ENCODE peak calls at places on chromosomes 3 and 15, in four cellular contexts. U, P, C and Q are unnamed samples. For H3K27me3, H3K4me1 and H3K36me3, the result is how much of the 10 kb centered on the place peaks cover.

GRCh38 chr3:52401551-52401950 is 43.4 kb downstream of the SEMA3G start:
- DNase-seq in U (no peak), C (no peak), P (peak), Q (peak)

GRCh38 chr3:54999801-55000200 is 71.9 kb upstream of the LRTM1 start:
- DNase-seq in U (no peak), P (no peak), C (no peak), Q (no peak)

GRCh38 chr3:38099518-38099917 is 37.4 kb downstream of the ACAA1 start:
- DNase-seq in U (no peak), C (no peak), P (no peak), Q (no peak)

GRCh38 chr15:83999396-84000120 is 236.0 kb upstream of the GOLGA6L4 start:
- DNase-seq in P (no peak), C (no peak), U (peak), Q (no peak)

GRCh38 chr15:42558739-42559138 is 10.1 kb downstream of the HAUS2 start:
- DNase-seq in P (no peak), C (no peak), U (no peak), Q (no peak)

GRCh38 chr3:149701206-149701976 is 43.6 kb upstream of the WWTR1 start:
- DNase-seq in P (no peak), U (no peak), C (no peak), Q (no peak)

GRCh38 chr15:65914371-65914770 is 45.1 kb downstream of the RAB11A start:
- DNase-seq in U (no peak), P (no peak), C (no peak), Q (no peak)

GRCh38 chr3:105829879-105830622 is 38.8 kb downstream of the CBLB start:
- DNase-seq in C (no peak), P (no peak), U (peak), Q (no peak)

GRCh38 chr3:125072310-125072709 is 16.5 kb upstream of the HEG1 start:
- DNase-seq in U (no peak), C (no peak), P (peak), Q (no peak)

GRCh38 chr3:124607163-124607562 is 123.1 kb upstream of the UMPS start:
- DNase-seq in P (no peak), U (peak), C (no peak), Q (no peak)

GRCh38 chr3:62421275-62421674 is 47.9 kb upstream of the FEZF2 start:
- DNase-seq in U (no peak), P (no peak), C (no peak), Q (no peak)

GRCh38 chr3:2856062-2856792 is 253.9 kb downstream of the IL5RA start:
- DNase-seq in U (no peak), C (no peak), P (no peak), Q (no peak)

GRCh38 chr3:5442786-5443138 is 255.3 kb downstream of the EDEM1 start:
- DNase-seq in C (no peak), P (no peak), U (no peak), Q (no peak)

GRCh38 chr15:49066374-49066773 is 20.1 kb upstream of the SECISBP2L start:
- DNase-seq in P (no peak), U (no peak), C (no peak), Q (no peak)

GRCh38 chr3:81406318-81406717 is 355.1 kb downstream of the GBE1 start:
- DNase-seq in P (no peak), U (no peak), C (no peak), Q (no peak)

GRCh38 chr3:136818191-136818850 is 605 bp upstream of the SLC35G2 start:
- DNase-seq in U (no peak), P (peak), C (peak), Q (no peak)

GRCh38 chr3:179927191-179927590 is 109.5 kb downstream of the PEX5L start:
- DNase-seq in U (no peak), C (no peak), P (no peak), Q (no peak)

DNA sequence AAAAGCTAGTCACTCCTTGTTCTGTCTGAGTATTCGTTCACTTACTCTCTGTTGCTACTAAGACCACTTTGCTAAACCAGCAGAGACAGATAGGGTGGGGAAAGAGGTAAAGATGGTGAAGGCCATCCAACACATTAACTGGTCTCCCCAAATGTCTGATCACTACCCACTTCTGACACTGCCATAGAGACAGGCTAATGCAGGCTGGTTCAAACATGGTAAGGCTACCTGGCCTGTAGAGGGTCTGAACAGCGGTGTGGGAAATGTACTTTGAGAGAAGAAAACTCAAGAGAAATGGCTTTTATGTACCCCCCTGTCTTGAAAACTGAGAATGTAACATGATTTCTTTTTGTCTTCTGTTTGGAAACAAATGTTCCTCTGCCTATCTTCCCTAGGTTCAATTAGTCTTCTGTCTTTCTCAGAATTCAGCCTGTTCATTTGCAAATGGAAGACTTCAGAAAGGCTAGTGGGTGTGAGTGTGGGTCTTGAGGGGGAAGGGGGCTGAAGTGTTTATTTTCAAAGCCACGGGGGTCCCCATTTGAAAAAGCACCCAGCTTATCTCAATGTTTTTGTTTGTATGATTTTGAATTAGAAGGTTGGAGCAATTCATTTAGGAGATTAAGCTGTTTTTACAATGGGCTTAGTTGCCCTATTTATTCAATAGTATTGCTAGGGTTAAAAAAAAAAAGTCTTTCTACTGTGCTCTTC is 15.8 kb downstream of the ALDH1A2 start:
- DNase-seq in C (no peak), P (no peak), U (no peak), Q (no peak)
- H3K27me3 ChIP-seq in C (under half), P (under half), U (under half), Q (under half)

DNA sequence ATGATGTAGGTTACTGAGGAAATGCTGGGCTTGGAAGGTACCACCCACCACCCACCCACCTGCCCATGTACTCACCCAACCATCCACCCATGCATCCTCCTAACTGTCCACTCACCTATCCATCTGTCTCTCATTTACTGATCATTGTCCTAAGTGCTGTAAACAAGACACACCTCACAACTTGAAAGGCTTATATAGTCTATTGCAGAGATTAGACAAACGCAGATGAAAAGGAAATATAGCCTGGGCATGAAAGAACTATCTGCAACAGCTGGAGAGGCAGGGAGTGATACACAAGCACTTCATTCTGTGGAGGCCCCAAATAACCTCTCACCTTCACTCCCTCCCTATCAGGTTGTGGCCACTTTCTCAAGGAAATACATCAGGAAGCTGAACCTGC is 54.0 kb downstream of the DAPK2 start:
- DNase-seq in P (no peak), U (no peak), C (no peak), Q (no peak)
- H3K4me1 ChIP-seq in P (under half), U (under half), C (under half), Q (under half)

GRCh38 chr3:197132916-197133530 is 103.4 kb upstream of the MELTF start:
- DNase-seq in P (no peak), U (no peak), C (no peak), Q (no peak)
- H3K36me3 ChIP-seq in P (under half), U (under half), C (under half), Q (under half)

GRCh38 chr3:184259878-184260570 is 1.3 kb downstream of the CAMK2N2 start:
- DNase-seq in C (no peak), U (peak), P (peak), Q (no peak)

GRCh38 chr3:184261270-184262165 is at the start of gene CAMK2N2:
- DNase-seq in U (peak), C (no peak), P (peak), Q (peak)

GRCh38 chr3:184262927-184263179 is 1.5 kb upstream of the CAMK2N2 start:
- DNase-seq in C (no peak), P (no peak), U (no peak), Q (no peak)

GRCh38 chr3:184260571-184261269 is 633 bp downstream of the CAMK2N2 start:
- DNase-seq in C (no peak), P (peak), U (peak), Q (no peak)

GRCh38 chr3:184262166-184262926 is 993 bp upstream of the CAMK2N2 start:
- DNase-seq in C (no peak), U (peak), P (no peak), Q (no peak)
- H3K27me3 ChIP-seq in C (half or more), U (under half), P (under half), Q (half or more)

GRCh38 chr15:52679232-52680040 is at the start of gene ATOSA:
- DNase-seq in C (peak), U (peak), P (peak), Q (peak)
- H3K4me1 ChIP-seq in C (under half), U (under half), P (under half), Q (under half)